ENCODE peak calls at places on chromosomes 13 and 19, in four cellular contexts. D is progenitor cell of endocrine pancreas, V is cardiac muscle cell, F is spleen. Z is an unnamed sample.

GRCh38 chr19:55132453-55133129 is 15.2 kb upstream of the PPP1R12C start:
- DNase-seq in D (no peak), V (no peak), F (no peak), Z (no peak)

GRCh38 chr19:4556574-4557185 is 2.8 kb downstream of the SEMA6B start:
- DNase-seq in D (no peak), V (peak), F (no peak), Z (no peak)

GRCh38 chr13:99908129-99908805 is 63.3 kb downstream of the ZIC5 start:
- DNase-seq in D (no peak), V (no peak), F (no peak), Z (no peak)

GRCh38 chr13:19759669-19760068 is 23.1 kb downstream of the PSPC1 start:
- DNase-seq in D (no peak), V (no peak), F (no peak), Z (no peak)

GRCh38 chr19:17079710-17080440 is 4.3 kb downstream of the MYO9B start:
- DNase-seq in D (no peak), V (peak), F (peak), Z (no peak)

GRCh38 chr19:48461982-48462655 is 6.7 kb downstream of the KCNJ14 start:
- DNase-seq in D (no peak), V (no peak), F (no peak), Z (peak)

GRCh38 chr19:35436477-35437141 is 11.4 kb upstream of the FFAR2 start:
- DNase-seq in D (no peak), V (peak), F (no peak), Z (peak)

GRCh38 chr19:33629826-33630375 is 8.1 kb downstream of the CHST8 start:
- DNase-seq in D (no peak), V (no peak), F (no peak), Z (no peak)

GRCh38 chr19:43784251-43784980 is 3.6 kb upstream of the KCNN4 start:
- DNase-seq in D (no peak), V (no peak), F (no peak), Z (no peak)

GRCh38 chr13:100987993-100988392 is 313.4 kb upstream of the TMTC4 start:
- DNase-seq in D (no peak), V (peak), F (no peak), Z (no peak)